ENCODE peak calls at places on chromosomes 3 and 15, in six cellular contexts. U is bronchial epithelial cell, B is neuronal stem cell, H is astrocyte of the spinal cord, V is cardiac fibroblast, Y is tibial nerve. G is an unnamed sample.

GRCh38 chr3:64599651-64600050 is 88.1 kb downstream of the ADAMTS9 start:
- DNase-seq in Y (no peak), V (no peak), U (no peak), H (no peak), B (no peak), G (no peak)

GRCh38 chr3:128987701-128988100 is 6.2 kb downstream of the CFAP92 start:
- DNase-seq in B (no peak), Y (no peak), V (no peak), U (no peak), H (no peak), G (no peak)

GRCh38 chr15:94029495-94029894 is 201.9 kb upstream of the MCTP2 start:
- DNase-seq in H (peak; percentile 54), B (no peak), U (no peak), Y (no peak), V (no peak), G (no peak)

GRCh38 chr3:5021571-5022092 is 42.4 kb downstream of the BHLHE40 start:
- DNase-seq in V (peak; percentile 85), U (peak; percentile 96), Y (no peak), H (peak; percentile 72), B (no peak), G (no peak)

GRCh38 chr15:26128611-26129140 is 265.5 kb upstream of the ATP10A start:
- DNase-seq in B (no peak), Y (no peak), H (no peak), U (no peak), V (no peak), G (no peak)

GRCh38 chr3:149702691-149703426 is 45.0 kb upstream of the WWTR1 start:
- DNase-seq in Y (peak; percentile 9), B (no peak), H (peak; percentile 86), V (peak; percentile 98), U (peak; percentile 70), G (peak; percentile 79)

GRCh38 chr15:59410448-59410896 is 27.5 kb upstream of the FAM81A start:
- DNase-seq in B (no peak), V (peak; percentile 7), Y (no peak), H (no peak), U (peak; percentile 5), G (no peak)

GRCh38 chr3:32257042-32257441 is 18.6 kb downstream of the CMTM8 start:
- DNase-seq in H (no peak), V (peak; percentile 31), Y (no peak), B (no peak), U (no peak), G (no peak)

GRCh38 chr3:184229424-184230080 is at the start of gene VWA5B2:
- DNase-seq in H (peak; percentile 18), U (peak; percentile 8), B (peak; percentile 71), V (no peak), Y (no peak), G (no peak)

GRCh38 chr15:71588746-71589145 is 221.6 kb upstream of the NR2E3 start:
- DNase-seq in H (peak; percentile 86), U (peak; percentile 68), B (no peak), V (peak; percentile 68), Y (no peak), G (no peak)

GRCh38 chr3:48561045-48561736 is 2.4 kb downstream of the UCN2 start:
- DNase-seq in H (peak; percentile 69), Y (no peak), B (peak; percentile 62), U (no peak), V (peak; percentile 52), G (no peak)

GRCh38 chr15:71679223-71680078 is 130.9 kb upstream of the NR2E3 start:
- DNase-seq in B (no peak), V (peak; percentile 47), H (peak; percentile 31), Y (no peak), U (no peak), G (peak; percentile 41)

GRCh38 chr3:170419301-170420087 is 826 bp downstream of the CLDN11 start:
- DNase-seq in U (no peak), H (peak; percentile 51), V (peak; percentile 41), Y (no peak), B (no peak), G (no peak)
- H3K4me3 ChIP-seq in U (peak overlapping the region; percentile 16), H (peak overlapping the region; percentile 87), V (peak overlapping the region; percentile 58), Y (peak overlapping the region; percentile 55), B (peak overlapping the region; percentile 70), G (peak overlapping the region; percentile 40)

DNA sequence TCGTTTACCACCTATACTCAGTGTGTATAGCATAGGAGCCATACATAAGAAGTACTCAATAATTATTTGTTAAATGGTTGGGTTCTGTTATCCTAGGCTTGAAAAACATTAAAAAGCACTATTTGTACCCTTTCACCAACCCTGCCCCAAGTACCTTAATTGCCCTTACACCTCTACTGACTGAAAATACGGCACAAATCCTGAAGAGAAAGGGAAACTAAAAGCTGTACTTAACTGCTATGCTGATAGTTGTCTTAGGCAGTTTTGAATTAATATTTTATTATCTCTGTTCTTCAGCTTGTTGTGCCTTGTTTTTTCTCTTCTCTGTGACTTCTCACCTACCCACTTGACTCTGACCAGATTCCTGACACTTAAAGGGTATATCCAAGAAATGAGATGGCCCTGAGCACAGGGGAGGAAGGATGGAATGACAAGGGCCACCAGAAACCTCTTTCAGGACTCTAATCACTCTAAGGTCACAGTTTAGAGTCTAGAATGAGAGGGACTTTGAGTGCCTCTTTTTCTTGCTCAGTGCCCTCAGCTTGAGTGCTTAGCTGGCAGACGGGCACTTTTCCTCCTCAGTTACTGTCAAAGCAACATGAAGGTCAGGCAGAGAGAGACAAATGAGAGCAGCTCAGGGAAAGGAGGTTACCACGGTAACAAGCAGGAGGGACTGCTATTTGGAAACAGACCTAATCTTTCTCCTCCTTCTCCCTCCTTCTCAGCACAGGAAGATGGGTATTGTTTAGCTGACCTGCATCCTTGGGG is 136.5 kb downstream of the ZNF609 start:
- DNase-seq in H (peak; percentile 49), Y (no peak), V (peak; percentile 62), U (no peak), B (peak; percentile 53), G (peak; percentile 13)
- H3K4me3 ChIP-seq in H (no peak overlapping the region), Y (peak overlapping the region; percentile 6), V (no peak overlapping the region), U (no peak overlapping the region), B (no peak overlapping the region), G (no peak overlapping the region)

GRCh38 chr15:40338041-40338657 is 2.6 kb downstream of the CCDC9B start:
- DNase-seq in U (no peak), B (peak; percentile 62), V (peak; percentile 77), H (peak; percentile 65), Y (peak; percentile 54), G (no peak)

GRCh38 chr15:40340038-40340739 is 550 bp downstream of the CCDC9B start:
- DNase-seq in H (peak; percentile 71), U (no peak), V (peak; percentile 82), Y (peak; percentile 47), B (no peak), G (no peak)

GRCh38 chr15:40340740-40341400 is at the start of gene CCDC9B:
- DNase-seq in U (peak; percentile 69), B (no peak), V (peak; percentile 92), H (peak; percentile 83), Y (peak; percentile 90), G (peak; percentile 46)

GRCh38 chr15:40338921-40339620 is 1.7 kb downstream of the CCDC9B start:
- DNase-seq in H (peak; percentile 87), Y (no peak), V (peak; percentile 95), U (peak; percentile 77), B (no peak), G (peak; percentile 42)

DNA sequence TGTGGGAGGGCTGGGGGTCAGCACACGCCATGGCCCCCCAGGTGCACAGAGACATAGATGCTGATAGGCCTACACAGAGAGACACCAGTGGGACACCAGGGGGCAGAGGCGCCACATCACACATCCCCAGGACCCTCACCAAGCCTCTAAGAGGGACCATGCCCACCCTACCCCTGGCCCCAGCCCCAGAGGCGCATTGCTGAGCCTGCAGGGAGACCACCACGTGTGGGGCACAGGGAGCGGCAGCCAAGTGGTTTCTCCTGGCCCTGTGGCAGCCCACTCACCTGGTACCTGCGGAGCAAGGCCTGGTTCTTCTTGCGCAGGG is 1.2 kb downstream of the CCDC9B start:
- DNase-seq in Y (no peak), V (no peak), H (no peak), B (no peak), U (no peak), G (no peak)
- H3K4me3 ChIP-seq in Y (peak overlapping the region; percentile 35), V (peak overlapping the region; percentile 42), H (peak overlapping the region; percentile 49), B (no peak overlapping the region), U (peak overlapping the region; percentile 39), G (no peak overlapping the region)

DNA sequence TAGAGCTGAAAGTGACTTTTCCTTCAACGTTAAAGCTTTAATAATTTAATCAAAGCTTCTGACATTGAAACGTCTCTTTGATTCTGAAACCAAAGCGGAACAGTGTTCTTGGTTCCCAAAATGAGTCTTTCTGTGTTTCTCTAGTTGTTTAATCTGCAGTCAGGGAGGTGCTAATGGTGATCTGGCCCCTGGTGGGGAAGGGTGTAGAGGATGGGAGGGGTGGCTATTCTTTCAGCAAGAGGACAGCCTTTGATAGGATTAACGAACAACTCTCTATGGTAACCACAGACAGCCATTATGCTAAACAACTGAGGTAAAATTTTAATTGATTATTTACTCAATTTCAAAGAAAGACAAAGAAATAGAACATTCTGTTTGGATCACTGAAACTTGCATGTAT is 79.9 kb upstream of the CADPS start:
- DNase-seq in U (no peak), V (no peak), B (peak; percentile 18), Y (no peak), H (no peak), G (no peak)
- H3K4me3 ChIP-seq in U (no peak overlapping the region), V (no peak overlapping the region), B (no peak overlapping the region), Y (no peak overlapping the region), H (no peak overlapping the region), G (no peak overlapping the region)

DNA sequence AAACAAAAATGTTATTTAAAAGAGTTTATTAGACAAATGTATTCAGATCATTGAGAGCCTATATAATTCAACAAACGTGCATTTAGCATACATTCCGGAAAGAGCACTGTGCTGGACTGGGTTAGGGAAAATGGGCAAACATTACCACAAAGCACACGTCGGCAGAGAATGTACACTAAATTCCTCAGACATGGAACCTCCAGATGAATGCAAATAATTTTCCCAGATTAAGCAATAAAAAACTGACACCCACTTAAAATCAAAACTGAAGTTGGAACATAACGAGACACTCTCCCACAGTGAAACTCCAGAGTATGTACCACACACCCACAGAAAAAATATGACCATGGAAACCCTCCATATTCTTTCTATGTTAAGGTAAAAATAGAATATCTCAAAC is 4.8 kb downstream of the SECISBP2L start:
- DNase-seq in V (peak; percentile 31), H (no peak), Y (no peak), U (peak; percentile 11), B (no peak), G (no peak)
- H3K4me3 ChIP-seq in V (no peak overlapping the region), H (no peak overlapping the region), Y (peak overlapping the region; percentile 1), U (no peak overlapping the region), B (no peak overlapping the region), G (no peak overlapping the region)